ENCODE peak calls at places on chromosome 18, in five cellular contexts. One of them, this sample, is unnamed.

GRCh38 chr18:46334200-46334553 is 230.0 kb downstream of the HAUS1 start:
- DNase-seq in HCT116: no peak
- DNase-seq in OCI-LY7: no peak
- DNase-seq in GM23338: no peak
- DNase-seq in neural progenitor cell: no peak
- DNase-seq in this sample: peak; percentile 17

GRCh38 chr18:66548747-66549146 is 55.1 kb downstream of the CDH19 start:
- DNase-seq in HCT116: no peak
- DNase-seq in OCI-LY7: no peak
- DNase-seq in GM23338: peak; percentile 82
- DNase-seq in neural progenitor cell: peak; percentile 70
- DNase-seq in this sample: no peak

GRCh38 chr18:46920067-46920466 is 2.7 kb downstream of the KATNAL2 start:
- DNase-seq in HCT116: no peak
- DNase-seq in OCI-LY7: no peak
- DNase-seq in GM23338: no peak
- DNase-seq in neural progenitor cell: no peak
- DNase-seq in this sample: no peak

GRCh38 chr18:59006461-59007067 is 133.1 kb upstream of the SEC11C start:
- DNase-seq in HCT116: no peak
- DNase-seq in OCI-LY7: no peak
- DNase-seq in GM23338: no peak
- DNase-seq in neural progenitor cell: no peak
- DNase-seq in this sample: peak; percentile 37

GRCh38 chr18:13264091-13264777 is 45.7 kb downstream of the LDLRAD4 start:
- DNase-seq in HCT116: no peak
- DNase-seq in OCI-LY7: no peak
- DNase-seq in GM23338: no peak
- DNase-seq in neural progenitor cell: no peak
- DNase-seq in this sample: no peak

GRCh38 chr18:28120811-28121210 is 56.1 kb downstream of the CDH2 start:
- DNase-seq in HCT116: no peak
- DNase-seq in OCI-LY7: no peak
- DNase-seq in GM23338: no peak
- DNase-seq in neural progenitor cell: no peak
- DNase-seq in this sample: no peak

GRCh38 chr18:22182884-22183610 is 13.7 kb downstream of the GATA6 start:
- DNase-seq in HCT116: no peak
- DNase-seq in OCI-LY7: no peak
- DNase-seq in GM23338: no peak
- DNase-seq in neural progenitor cell: no peak
- DNase-seq in this sample: no peak

GRCh38 chr18:12597775-12598174 is 60.1 kb downstream of the SPIRE1 start:
- DNase-seq in HCT116: peak; percentile 47
- DNase-seq in OCI-LY7: no peak
- DNase-seq in GM23338: no peak
- DNase-seq in neural progenitor cell: no peak
- DNase-seq in this sample: peak; percentile 95

GRCh38 chr18:21897811-21898210 is 157.2 kb downstream of the MIB1 start:
- DNase-seq in HCT116: peak; percentile 41
- DNase-seq in OCI-LY7: peak; percentile 55
- DNase-seq in GM23338: peak; percentile 92
- DNase-seq in neural progenitor cell: peak; percentile 83
- DNase-seq in this sample: peak; percentile 65

GRCh38 chr18:39389800-39390379 is 1824.3 kb upstream of the CELF4 start:
- DNase-seq in HCT116: no peak
- DNase-seq in OCI-LY7: no peak
- DNase-seq in GM23338: peak; percentile 77
- DNase-seq in neural progenitor cell: peak; percentile 72
- DNase-seq in this sample: no peak

GRCh38 chr18:55316615-55317184 is 271.3 kb downstream of the TCF4 start:
- DNase-seq in HCT116: no peak
- DNase-seq in OCI-LY7: no peak
- DNase-seq in GM23338: no peak
- DNase-seq in neural progenitor cell: no peak
- DNase-seq in this sample: peak; percentile 37

GRCh38 chr18:22267697-22268096 is 98.3 kb downstream of the GATA6 start:
- DNase-seq in HCT116: no peak
- DNase-seq in OCI-LY7: no peak
- DNase-seq in GM23338: no peak
- DNase-seq in neural progenitor cell: no peak
- DNase-seq in this sample: no peak

GRCh38 chr18:48391863-48392262 is 17.3 kb downstream of the ZBTB7C start:
- DNase-seq in HCT116: no peak
- DNase-seq in OCI-LY7: no peak
- DNase-seq in GM23338: no peak
- DNase-seq in neural progenitor cell: no peak
- DNase-seq in this sample: no peak

GRCh38 chr18:68928762-68929675 is 131.1 kb downstream of the CCDC102B start:
- DNase-seq in HCT116: no peak
- DNase-seq in OCI-LY7: no peak
- DNase-seq in GM23338: peak; percentile 55
- DNase-seq in neural progenitor cell: peak; percentile 68
- DNase-seq in this sample: no peak

GRCh38 chr18:63284861-63285260 is 34.7 kb downstream of the BCL2 start:
- DNase-seq in HCT116: no peak
- DNase-seq in OCI-LY7: no peak
- DNase-seq in GM23338: no peak
- DNase-seq in neural progenitor cell: no peak
- DNase-seq in this sample: no peak

GRCh38 chr18:9353596-9353995 is 19.0 kb downstream of the TWSG1 start:
- DNase-seq in HCT116: no peak
- DNase-seq in OCI-LY7: no peak
- DNase-seq in GM23338: no peak
- DNase-seq in neural progenitor cell: no peak
- DNase-seq in this sample: no peak

GRCh38 chr18:9356969-9357368 is 22.4 kb downstream of the TWSG1 start:
- DNase-seq in HCT116: no peak
- DNase-seq in OCI-LY7: no peak
- DNase-seq in GM23338: no peak
- DNase-seq in neural progenitor cell: no peak
- DNase-seq in this sample: peak; percentile 11

GRCh38 chr18:9348766-9349165 is 14.2 kb downstream of the TWSG1 start:
- DNase-seq in HCT116: no peak
- DNase-seq in OCI-LY7: no peak
- DNase-seq in GM23338: no peak
- DNase-seq in neural progenitor cell: no peak
- DNase-seq in this sample: peak; percentile 36

GRCh38 chr18:9354256-9354655 is 19.7 kb downstream of the TWSG1 start:
- DNase-seq in HCT116: no peak
- DNase-seq in OCI-LY7: no peak
- DNase-seq in GM23338: no peak
- DNase-seq in neural progenitor cell: no peak
- DNase-seq in this sample: peak; percentile 15
- TF ChIP-seq EZH2phosphoT487 in HCT116: no peak
- TF ChIP-seq EZH2phosphoT487 in OCI-LY7: no peak
- TF ChIP-seq EZH2phosphoT487 in GM23338: no peak
- TF ChIP-seq EZH2phosphoT487 in neural progenitor cell: no peak
- TF ChIP-seq EZH2phosphoT487 in this sample: no peak

DNA sequence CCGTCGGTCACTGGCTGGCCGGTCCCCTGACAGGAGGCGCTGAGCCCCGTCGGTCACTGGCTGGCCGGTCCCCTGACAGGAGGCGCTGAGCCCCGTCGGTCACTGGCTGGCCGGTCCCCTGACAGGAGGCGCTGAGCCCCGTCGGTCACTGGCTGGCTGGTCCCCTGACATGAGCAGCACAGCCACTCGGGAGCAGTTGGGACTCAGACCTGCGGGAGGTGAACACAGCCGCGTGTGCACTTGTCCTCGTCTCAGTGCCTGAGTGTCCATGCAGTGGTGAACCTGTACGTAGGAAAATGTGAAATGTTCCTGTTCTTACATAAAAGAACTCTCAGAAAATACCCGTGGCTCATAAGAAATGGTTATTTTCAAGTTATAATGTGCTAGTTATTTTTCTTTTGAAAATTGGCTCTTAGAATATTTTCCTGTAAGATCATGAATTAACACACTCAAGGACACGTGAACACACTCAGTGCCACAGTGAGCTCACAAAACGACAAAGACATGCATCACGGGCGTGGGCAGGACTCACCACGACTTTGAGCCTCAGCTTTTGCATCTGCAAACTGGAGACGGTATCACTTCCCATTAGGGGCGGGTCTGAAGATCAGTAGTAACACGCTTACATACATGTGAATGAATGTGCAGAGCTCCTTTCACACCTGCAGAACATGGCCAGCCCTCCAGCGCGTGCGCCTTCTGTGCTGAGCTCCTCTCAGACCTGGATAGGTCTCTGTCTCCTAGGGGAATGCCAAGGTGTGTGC is 21.1 kb upstream of the NFATC1 start:
- DNase-seq in HCT116: no peak
- DNase-seq in OCI-LY7: no peak
- DNase-seq in GM23338: no peak
- DNase-seq in neural progenitor cell: no peak
- DNase-seq in this sample: no peak
- TF ChIP-seq EZH2phosphoT487 in HCT116: no peak
- TF ChIP-seq EZH2phosphoT487 in OCI-LY7: no peak
- TF ChIP-seq EZH2phosphoT487 in GM23338: no peak
- TF ChIP-seq EZH2phosphoT487 in neural progenitor cell: no peak
- TF ChIP-seq EZH2phosphoT487 in this sample: no peak

GRCh38 chr18:10131036-10131774 is 217.4 kb downstream of the VAPA start:
- DNase-seq in HCT116: no peak
- DNase-seq in OCI-LY7: no peak
- DNase-seq in GM23338: peak; percentile 44
- DNase-seq in neural progenitor cell: peak; percentile 40
- DNase-seq in this sample: no peak
- TF ChIP-seq EZH2phosphoT487 in HCT116: no peak
- TF ChIP-seq EZH2phosphoT487 in OCI-LY7: no peak
- TF ChIP-seq EZH2phosphoT487 in GM23338: no peak
- TF ChIP-seq EZH2phosphoT487 in neural progenitor cell: no peak
- TF ChIP-seq EZH2phosphoT487 in this sample: no peak

DNA sequence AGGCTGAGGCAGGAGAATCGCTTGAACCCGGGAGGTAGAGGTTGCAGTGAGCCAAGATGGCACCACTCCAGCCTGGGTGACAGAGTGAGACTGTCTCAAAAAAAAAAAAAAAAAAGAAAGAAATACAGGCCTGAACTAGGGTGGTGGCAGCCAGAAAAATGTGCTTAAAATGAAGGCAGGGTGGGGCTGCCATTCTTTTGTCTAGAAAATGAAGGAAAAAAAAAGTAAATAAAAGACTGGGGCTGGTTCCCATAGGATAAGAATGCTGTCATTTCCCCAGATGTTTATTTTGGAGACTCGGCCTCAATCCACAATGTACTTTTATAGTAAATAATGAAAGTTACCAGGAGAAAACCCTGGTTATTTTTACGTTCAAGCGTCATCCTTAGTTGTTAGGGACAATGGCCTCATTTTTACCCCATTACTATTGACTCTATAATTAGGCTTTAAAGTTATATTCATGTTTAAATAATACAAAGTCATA is 58.9 kb downstream of the ATP8B1 start:
- DNase-seq in HCT116: no peak
- DNase-seq in OCI-LY7: no peak
- DNase-seq in GM23338: no peak
- DNase-seq in neural progenitor cell: no peak
- DNase-seq in this sample: peak; percentile 38
- TF ChIP-seq EZH2phosphoT487 in HCT116: no peak
- TF ChIP-seq EZH2phosphoT487 in OCI-LY7: no peak
- TF ChIP-seq EZH2phosphoT487 in GM23338: no peak
- TF ChIP-seq EZH2phosphoT487 in neural progenitor cell: no peak
- TF ChIP-seq EZH2phosphoT487 in this sample: no peak

DNA sequence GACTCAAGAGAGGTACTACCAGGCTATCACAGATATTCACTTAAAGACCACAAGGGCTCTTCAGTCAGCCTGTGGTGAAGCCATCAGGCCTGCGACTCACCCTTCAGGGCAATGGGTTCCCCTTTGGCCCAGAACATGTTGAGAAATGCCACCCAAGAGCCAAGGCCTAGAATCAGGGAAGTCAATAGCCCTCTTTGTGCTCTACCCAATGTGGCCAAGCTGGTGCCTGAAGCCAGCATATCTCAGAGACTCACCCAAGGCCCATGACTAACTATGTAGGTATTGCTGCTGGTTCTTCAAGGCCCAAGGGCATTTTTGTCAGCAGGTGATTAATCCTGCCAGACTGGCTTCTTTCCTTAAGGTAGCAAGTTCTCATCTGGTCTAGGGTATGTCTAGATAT is 338.9 kb upstream of the SETBP1 start:
- DNase-seq in HCT116: no peak
- DNase-seq in OCI-LY7: no peak
- DNase-seq in GM23338: no peak
- DNase-seq in neural progenitor cell: no peak
- DNase-seq in this sample: peak; percentile 42
- TF ChIP-seq EZH2phosphoT487 in HCT116: no peak
- TF ChIP-seq EZH2phosphoT487 in OCI-LY7: no peak
- TF ChIP-seq EZH2phosphoT487 in GM23338: no peak
- TF ChIP-seq EZH2phosphoT487 in neural progenitor cell: no peak
- TF ChIP-seq EZH2phosphoT487 in this sample: no peak

DNA sequence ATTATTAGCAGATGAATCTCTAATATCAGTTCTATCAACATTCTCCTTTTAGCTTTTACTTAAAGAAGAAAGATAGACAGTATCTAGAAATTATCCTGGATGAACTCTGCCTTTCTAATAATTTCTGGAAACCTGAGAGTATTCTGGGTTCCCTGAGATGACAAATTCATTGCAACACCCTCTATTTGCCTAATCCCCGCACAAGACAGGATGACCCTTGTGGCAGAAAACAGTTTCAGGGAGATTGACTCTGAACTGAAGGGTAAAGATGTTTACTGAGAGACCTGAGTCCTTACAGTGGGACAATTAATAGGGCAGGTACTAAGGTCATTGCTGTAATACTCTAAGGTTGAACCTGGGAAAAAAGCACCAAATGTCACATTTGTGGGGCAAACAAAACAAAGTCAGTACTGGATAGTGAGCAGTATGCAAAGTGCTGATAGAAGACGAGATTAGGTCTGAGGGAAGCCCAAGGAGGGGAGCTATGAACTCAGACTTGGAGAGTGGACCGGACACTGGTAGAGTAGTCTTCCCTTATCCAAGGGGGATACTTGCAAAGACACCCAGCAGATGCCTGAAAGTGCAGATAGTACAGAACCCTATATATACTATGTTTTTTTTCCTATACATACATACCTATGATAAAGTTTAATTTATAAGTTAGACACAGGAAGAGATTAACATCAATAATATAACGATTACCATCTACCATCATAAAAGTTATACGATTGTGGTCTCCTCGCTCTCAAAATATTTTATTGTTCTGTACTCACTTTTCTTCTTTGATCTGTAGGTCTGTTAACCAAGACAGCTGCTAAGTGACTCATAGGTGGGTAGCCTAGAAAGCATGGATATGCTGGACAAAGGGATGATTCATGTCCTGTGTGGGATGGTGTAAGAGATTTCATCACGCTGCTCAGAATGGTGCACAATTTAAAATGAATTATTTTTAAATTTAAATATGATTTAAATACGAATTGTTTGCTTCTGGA is 148.3 kb upstream of the KLHL14 start:
- DNase-seq in HCT116: no peak
- DNase-seq in OCI-LY7: no peak
- DNase-seq in GM23338: no peak
- DNase-seq in neural progenitor cell: no peak
- DNase-seq in this sample: peak; percentile 95
- TF ChIP-seq EZH2phosphoT487 in HCT116: no peak
- TF ChIP-seq EZH2phosphoT487 in OCI-LY7: no peak
- TF ChIP-seq EZH2phosphoT487 in GM23338: no peak
- TF ChIP-seq EZH2phosphoT487 in neural progenitor cell: no peak
- TF ChIP-seq EZH2phosphoT487 in this sample: peak; percentile 74

DNA sequence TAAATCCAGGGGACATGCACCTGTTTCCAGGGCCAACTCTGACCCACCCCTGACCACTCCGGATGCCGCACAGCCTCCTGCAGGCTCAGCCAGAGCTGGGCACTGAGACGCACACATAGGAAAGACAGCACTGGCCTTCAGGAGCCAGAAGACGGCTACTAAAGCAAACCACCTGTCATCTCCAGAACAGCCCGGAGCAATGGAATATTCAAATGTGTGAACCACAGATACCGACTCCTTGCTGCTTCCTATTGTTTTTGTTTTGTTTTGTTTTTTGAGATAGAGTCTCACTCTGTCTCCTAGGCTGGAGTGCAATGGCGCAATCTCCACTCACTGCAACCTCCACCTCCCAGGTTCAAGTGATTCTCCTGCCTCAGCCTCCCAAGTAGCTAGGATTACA is 94.0 kb downstream of the LAMA1 start:
- DNase-seq in HCT116: no peak
- DNase-seq in OCI-LY7: no peak
- DNase-seq in GM23338: no peak
- DNase-seq in neural progenitor cell: no peak
- DNase-seq in this sample: no peak
- TF ChIP-seq EZH2phosphoT487 in HCT116: no peak
- TF ChIP-seq EZH2phosphoT487 in OCI-LY7: no peak
- TF ChIP-seq EZH2phosphoT487 in GM23338: no peak
- TF ChIP-seq EZH2phosphoT487 in neural progenitor cell: no peak
- TF ChIP-seq EZH2phosphoT487 in this sample: no peak

This sample was measured in GM23248.